ENCODE peak calls at places on chromosome 6, in eight cellular contexts. One of them, this sample, is unnamed.

GRCh38 chr6:135129139-135129867 is 51.8 kb upstream of the MYB start:
- DNase-seq in lower lobe of right lung: no peak
- DNase-seq in CD4-positive, alpha-beta T cell: no peak
- DNase-seq in heart left ventricle: no peak
- DNase-seq in choroid plexus epithelial cell: no peak
- DNase-seq in neural crest cell: no peak
- DNase-seq in colonic mucosa: no peak
- DNase-seq in stomach: no peak
- DNase-seq in this sample: no peak

GRCh38 chr6:169158182-169158573 is 95.5 kb downstream of the THBS2 start:
- DNase-seq in lower lobe of right lung: no peak
- DNase-seq in CD4-positive, alpha-beta T cell: no peak
- DNase-seq in heart left ventricle: peak; percentile 82
- DNase-seq in choroid plexus epithelial cell: peak; percentile 91
- DNase-seq in neural crest cell: peak; percentile 24
- DNase-seq in colonic mucosa: no peak
- DNase-seq in stomach: no peak
- DNase-seq in this sample: no peak

GRCh38 chr6:95723638-95724037 is 146.3 kb downstream of the MANEA start:
- DNase-seq in lower lobe of right lung: no peak
- DNase-seq in CD4-positive, alpha-beta T cell: no peak
- DNase-seq in heart left ventricle: no peak
- DNase-seq in choroid plexus epithelial cell: no peak
- DNase-seq in neural crest cell: no peak
- DNase-seq in colonic mucosa: no peak
- DNase-seq in stomach: no peak
- DNase-seq in this sample: no peak

GRCh38 chr6:138428943-138429616 is 25.1 kb downstream of the HEBP2 start:
- DNase-seq in lower lobe of right lung: no peak
- DNase-seq in CD4-positive, alpha-beta T cell: no peak
- DNase-seq in heart left ventricle: no peak
- DNase-seq in choroid plexus epithelial cell: peak; percentile 81
- DNase-seq in neural crest cell: no peak
- DNase-seq in colonic mucosa: no peak
- DNase-seq in stomach: no peak
- DNase-seq in this sample: no peak

GRCh38 chr6:91278416-91278815 is 691.5 kb upstream of the MAP3K7 start:
- DNase-seq in lower lobe of right lung: no peak
- DNase-seq in CD4-positive, alpha-beta T cell: no peak
- DNase-seq in heart left ventricle: no peak
- DNase-seq in choroid plexus epithelial cell: no peak
- DNase-seq in neural crest cell: no peak
- DNase-seq in colonic mucosa: no peak
- DNase-seq in stomach: no peak
- DNase-seq in this sample: no peak

GRCh38 chr6:158086054-158086705 is 81.9 kb downstream of the SERAC1 start:
- DNase-seq in lower lobe of right lung: no peak
- DNase-seq in CD4-positive, alpha-beta T cell: no peak
- DNase-seq in heart left ventricle: no peak
- DNase-seq in choroid plexus epithelial cell: peak; percentile 94
- DNase-seq in neural crest cell: no peak
- DNase-seq in colonic mucosa: no peak
- DNase-seq in stomach: no peak
- DNase-seq in this sample: no peak

GRCh38 chr6:144202879-144203468 is 52.7 kb downstream of the STX11 start:
- DNase-seq in lower lobe of right lung: no peak
- DNase-seq in CD4-positive, alpha-beta T cell: no peak
- DNase-seq in heart left ventricle: no peak
- DNase-seq in choroid plexus epithelial cell: no peak
- DNase-seq in neural crest cell: no peak
- DNase-seq in colonic mucosa: no peak
- DNase-seq in stomach: no peak
- DNase-seq in this sample: no peak

GRCh38 chr6:48109902-48110301 is 1.1 kb downstream of the PTCHD4 start:
- DNase-seq in lower lobe of right lung: no peak
- DNase-seq in CD4-positive, alpha-beta T cell: no peak
- DNase-seq in heart left ventricle: no peak
- DNase-seq in choroid plexus epithelial cell: peak; percentile 10
- DNase-seq in neural crest cell: no peak
- DNase-seq in colonic mucosa: no peak
- DNase-seq in stomach: no peak
- DNase-seq in this sample: no peak

GRCh38 chr6:25913741-25914140 is 16.8 kb downstream of the SLC17A2 start:
- DNase-seq in lower lobe of right lung: no peak
- DNase-seq in CD4-positive, alpha-beta T cell: no peak
- DNase-seq in heart left ventricle: no peak
- DNase-seq in choroid plexus epithelial cell: no peak
- DNase-seq in neural crest cell: no peak
- DNase-seq in colonic mucosa: no peak
- DNase-seq in stomach: no peak
- DNase-seq in this sample: no peak
- TF ChIP-seq CTCF in lower lobe of right lung: no peak
- TF ChIP-seq CTCF in CD4-positive, alpha-beta T cell: no peak
- TF ChIP-seq CTCF in heart left ventricle: no peak
- TF ChIP-seq CTCF in choroid plexus epithelial cell: no peak
- TF ChIP-seq CTCF in neural crest cell: no peak
- TF ChIP-seq CTCF in colonic mucosa: no peak
- TF ChIP-seq CTCF in stomach: no peak
- TF ChIP-seq CTCF in this sample: no peak

GRCh38 chr6:55449219-55449618 is 122.0 kb downstream of the GFRAL start:
- DNase-seq in lower lobe of right lung: no peak
- DNase-seq in CD4-positive, alpha-beta T cell: no peak
- DNase-seq in heart left ventricle: no peak
- DNase-seq in choroid plexus epithelial cell: peak; percentile 57
- DNase-seq in neural crest cell: no peak
- DNase-seq in colonic mucosa: no peak
- DNase-seq in stomach: no peak
- DNase-seq in this sample: no peak

GRCh38 chr6:55450007-55450406 is 122.7 kb downstream of the GFRAL start:
- DNase-seq in lower lobe of right lung: no peak
- DNase-seq in CD4-positive, alpha-beta T cell: no peak
- DNase-seq in heart left ventricle: no peak
- DNase-seq in choroid plexus epithelial cell: peak; percentile 52
- DNase-seq in neural crest cell: no peak
- DNase-seq in colonic mucosa: no peak
- DNase-seq in stomach: no peak
- DNase-seq in this sample: no peak

GRCh38 chr6:55443238-55444134 is 116.2 kb downstream of the GFRAL start:
- DNase-seq in lower lobe of right lung: no peak
- DNase-seq in CD4-positive, alpha-beta T cell: no peak
- DNase-seq in heart left ventricle: no peak
- DNase-seq in choroid plexus epithelial cell: peak; percentile 5
- DNase-seq in neural crest cell: no peak
- DNase-seq in colonic mucosa: no peak
- DNase-seq in stomach: no peak
- DNase-seq in this sample: no peak

GRCh38 chr6:55448446-55448845 is 121.2 kb downstream of the GFRAL start:
- DNase-seq in lower lobe of right lung: no peak
- DNase-seq in CD4-positive, alpha-beta T cell: no peak
- DNase-seq in heart left ventricle: no peak
- DNase-seq in choroid plexus epithelial cell: peak; percentile 56
- DNase-seq in neural crest cell: no peak
- DNase-seq in colonic mucosa: no peak
- DNase-seq in stomach: no peak
- DNase-seq in this sample: no peak

DNA sequence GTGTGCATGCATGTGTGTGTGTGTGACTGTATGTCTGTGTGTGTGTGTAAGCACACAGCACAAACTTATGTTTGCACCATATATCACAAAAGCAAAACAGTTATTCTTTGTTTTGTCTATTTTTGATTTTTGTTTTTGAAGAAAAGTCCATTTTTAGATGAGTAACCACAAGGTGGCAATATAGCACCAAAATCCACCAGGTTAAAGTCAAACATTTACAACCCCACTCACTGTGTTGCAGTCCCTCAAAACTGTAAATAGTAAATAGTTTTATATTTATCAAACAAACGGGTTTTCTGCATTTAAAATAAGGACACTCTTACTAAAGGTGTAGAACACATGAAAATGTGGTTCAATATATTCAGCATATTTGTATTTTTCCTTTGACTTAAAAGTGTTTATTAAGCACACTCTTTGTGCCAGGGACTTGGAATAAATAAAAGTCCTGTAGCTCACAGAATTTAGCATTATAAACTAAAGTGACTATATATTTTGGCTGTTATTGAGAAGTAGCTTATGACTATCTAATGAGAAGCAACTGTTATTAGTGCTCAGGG is 118.5 kb downstream of the GFRAL start:
- DNase-seq in lower lobe of right lung: no peak
- DNase-seq in CD4-positive, alpha-beta T cell: no peak
- DNase-seq in heart left ventricle: no peak
- DNase-seq in choroid plexus epithelial cell: peak; percentile 69
- DNase-seq in neural crest cell: no peak
- DNase-seq in colonic mucosa: no peak
- DNase-seq in stomach: no peak
- DNase-seq in this sample: peak; percentile 3
- TF ChIP-seq CTCF in lower lobe of right lung: peak; percentile 43
- TF ChIP-seq CTCF in CD4-positive, alpha-beta T cell: no peak
- TF ChIP-seq CTCF in heart left ventricle: peak; percentile 65
- TF ChIP-seq CTCF in choroid plexus epithelial cell: peak; percentile 59
- TF ChIP-seq CTCF in neural crest cell: peak; percentile 88
- TF ChIP-seq CTCF in colonic mucosa: no peak
- TF ChIP-seq CTCF in stomach: no peak
- TF ChIP-seq CTCF in this sample: peak; percentile 52

DNA sequence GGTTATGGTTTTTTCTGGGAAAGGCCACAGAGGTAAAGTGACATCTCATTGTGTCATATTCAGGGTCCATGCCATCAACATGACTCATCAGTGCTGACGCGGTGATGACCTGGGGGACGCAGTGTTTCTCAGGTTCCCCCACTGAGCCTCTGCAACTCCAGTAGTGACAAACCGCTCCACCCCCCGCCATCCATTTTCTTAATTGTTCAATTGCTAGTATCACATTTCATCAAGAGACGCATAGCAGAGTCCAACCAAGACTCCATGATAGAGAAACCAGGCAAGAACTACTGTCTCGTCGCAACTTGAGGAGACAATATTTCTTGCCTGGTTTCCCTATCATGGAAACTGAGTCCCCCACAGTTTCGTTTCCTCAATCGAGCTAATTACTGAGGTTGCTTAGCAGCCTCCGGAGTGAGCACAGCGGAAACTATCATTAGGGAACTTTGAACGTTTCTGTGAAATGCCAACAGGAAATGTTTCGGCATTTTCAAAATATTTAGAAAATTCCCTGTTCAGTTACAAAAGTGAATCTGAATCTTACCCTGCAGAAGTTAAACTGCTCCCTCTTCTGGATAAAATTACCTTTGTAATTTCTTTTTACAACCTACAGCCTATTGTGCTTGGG is 12.2 kb upstream of the SERPINB1 start:
- DNase-seq in lower lobe of right lung: no peak
- DNase-seq in CD4-positive, alpha-beta T cell: no peak
- DNase-seq in heart left ventricle: peak; percentile 52
- DNase-seq in choroid plexus epithelial cell: peak; percentile 78
- DNase-seq in neural crest cell: no peak
- DNase-seq in colonic mucosa: no peak
- DNase-seq in stomach: no peak
- DNase-seq in this sample: peak; percentile 73
- TF ChIP-seq CTCF in lower lobe of right lung: peak; percentile 44
- TF ChIP-seq CTCF in CD4-positive, alpha-beta T cell: peak; percentile 32
- TF ChIP-seq CTCF in heart left ventricle: peak; percentile 65
- TF ChIP-seq CTCF in choroid plexus epithelial cell: peak; percentile 47
- TF ChIP-seq CTCF in neural crest cell: peak; percentile 59
- TF ChIP-seq CTCF in colonic mucosa: peak; percentile 24
- TF ChIP-seq CTCF in stomach: no peak
- TF ChIP-seq CTCF in this sample: no peak

GRCh38 chr6:150038202-150038830 is 13.0 kb upstream of the RAET1L start:
- DNase-seq in lower lobe of right lung: no peak
- DNase-seq in CD4-positive, alpha-beta T cell: no peak
- DNase-seq in heart left ventricle: no peak
- DNase-seq in choroid plexus epithelial cell: no peak
- DNase-seq in neural crest cell: no peak
- DNase-seq in colonic mucosa: no peak
- DNase-seq in stomach: no peak
- DNase-seq in this sample: no peak

GRCh38 chr6:150033197-150033771 is 8.0 kb upstream of the RAET1L start:
- DNase-seq in lower lobe of right lung: no peak
- DNase-seq in CD4-positive, alpha-beta T cell: no peak
- DNase-seq in heart left ventricle: no peak
- DNase-seq in choroid plexus epithelial cell: no peak
- DNase-seq in neural crest cell: no peak
- DNase-seq in colonic mucosa: no peak
- DNase-seq in stomach: no peak
- DNase-seq in this sample: no peak

GRCh38 chr6:150032598-150032997 is 7.3 kb upstream of the RAET1L start:
- DNase-seq in lower lobe of right lung: no peak
- DNase-seq in CD4-positive, alpha-beta T cell: no peak
- DNase-seq in heart left ventricle: no peak
- DNase-seq in choroid plexus epithelial cell: no peak
- DNase-seq in neural crest cell: no peak
- DNase-seq in colonic mucosa: no peak
- DNase-seq in stomach: no peak
- DNase-seq in this sample: no peak

GRCh38 chr6:150036081-150036480 is 10.7 kb upstream of the RAET1L start:
- DNase-seq in lower lobe of right lung: no peak
- DNase-seq in CD4-positive, alpha-beta T cell: no peak
- DNase-seq in heart left ventricle: no peak
- DNase-seq in choroid plexus epithelial cell: no peak
- DNase-seq in neural crest cell: no peak
- DNase-seq in colonic mucosa: no peak
- DNase-seq in stomach: no peak
- DNase-seq in this sample: no peak

DNA sequence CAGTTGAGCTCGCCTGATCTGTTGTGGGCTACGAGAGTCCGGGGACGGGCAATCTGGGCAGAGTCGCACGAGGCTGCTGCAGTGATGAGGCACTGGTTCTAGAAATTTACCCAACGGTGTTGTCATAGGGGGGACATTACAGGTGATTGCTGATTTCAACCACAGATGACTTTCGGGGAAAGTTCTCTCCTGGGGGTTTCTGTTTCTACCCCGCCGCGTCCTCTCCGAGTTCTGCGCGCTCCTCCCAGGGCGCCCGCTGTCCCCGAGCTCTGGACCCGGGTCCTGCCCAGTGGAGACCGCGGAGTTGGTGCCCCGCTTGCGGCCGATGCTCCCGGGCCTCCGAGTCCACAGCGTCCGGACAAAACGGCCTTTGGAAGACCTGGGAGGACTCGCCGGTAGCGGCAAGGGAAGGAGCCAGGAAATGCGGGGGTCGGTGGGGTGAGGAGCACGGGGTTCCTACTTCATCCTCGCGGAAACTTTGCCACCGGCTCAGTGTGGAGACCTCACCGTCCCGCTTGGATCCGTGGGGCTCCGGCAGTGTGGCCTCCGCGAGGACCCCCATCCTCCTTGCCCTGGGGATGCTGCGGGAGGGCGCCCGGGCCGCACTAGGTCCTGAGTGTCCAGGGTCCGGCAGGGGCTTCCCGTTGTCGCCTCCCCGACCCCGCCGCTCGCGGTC is 12.3 kb upstream of the RAET1L start:
- DNase-seq in lower lobe of right lung: no peak
- DNase-seq in CD4-positive, alpha-beta T cell: no peak
- DNase-seq in heart left ventricle: no peak
- DNase-seq in choroid plexus epithelial cell: no peak
- DNase-seq in neural crest cell: no peak
- DNase-seq in colonic mucosa: no peak
- DNase-seq in stomach: no peak
- DNase-seq in this sample: no peak
- TF ChIP-seq CTCF in lower lobe of right lung: no peak
- TF ChIP-seq CTCF in CD4-positive, alpha-beta T cell: no peak
- TF ChIP-seq CTCF in heart left ventricle: no peak
- TF ChIP-seq CTCF in choroid plexus epithelial cell: no peak
- TF ChIP-seq CTCF in neural crest cell: no peak
- TF ChIP-seq CTCF in colonic mucosa: no peak
- TF ChIP-seq CTCF in stomach: no peak
- TF ChIP-seq CTCF in this sample: no peak

This sample was measured in Calu3.